ENCODE peak calls at places on chromosome 21, in four cellular contexts. One of them, this sample, is unnamed.

GRCh38 chr21:23384679-23385078 is 2222.6 kb downstream of the MRPL39 start:
- DNase-seq in HEK293T: no peak
- DNase-seq in lung: no peak
- DNase-seq in DMS 273 treated with DMSO at 0.1 percent for 48 hours: no peak
- DNase-seq in this sample: no peak

GRCh38 chr21:46149205-46149901 is 6.0 kb downstream of the FTCD start:
- DNase-seq in HEK293T: no peak
- DNase-seq in lung: no peak
- DNase-seq in DMS 273 treated with DMSO at 0.1 percent for 48 hours: no peak
- DNase-seq in this sample: peak; percentile 48

GRCh38 chr21:38343691-38344090 is 86.9 kb downstream of the KCNJ15 start:
- DNase-seq in HEK293T: no peak
- DNase-seq in lung: peak; percentile 90
- DNase-seq in DMS 273 treated with DMSO at 0.1 percent for 48 hours: no peak
- DNase-seq in this sample: peak; percentile 95

GRCh38 chr21:46667735-46668380 is 32.4 kb downstream of the PRMT2 start:
- DNase-seq in HEK293T: peak; percentile 56
- DNase-seq in lung: no peak
- DNase-seq in DMS 273 treated with DMSO at 0.1 percent for 48 hours: no peak
- DNase-seq in this sample: no peak

GRCh38 chr21:41966341-41966833 is 12.6 kb upstream of the C2CD2 start:
- DNase-seq in HEK293T: no peak
- DNase-seq in lung: no peak
- DNase-seq in DMS 273 treated with DMSO at 0.1 percent for 48 hours: no peak
- DNase-seq in this sample: no peak

GRCh38 chr21:44708866-44709425 is 2.4 kb downstream of the TSPEAR start:
- DNase-seq in HEK293T: no peak
- DNase-seq in lung: no peak
- DNase-seq in DMS 273 treated with DMSO at 0.1 percent for 48 hours: no peak
- DNase-seq in this sample: no peak

GRCh38 chr21:42199488-42200463 is 19.2 kb upstream of the ABCG1 start:
- DNase-seq in HEK293T: no peak
- DNase-seq in lung: no peak
- DNase-seq in DMS 273 treated with DMSO at 0.1 percent for 48 hours: no peak
- DNase-seq in this sample: no peak

GRCh38 chr21:15005391-15005790 is 59.4 kb downstream of the NRIP1 start:
- DNase-seq in HEK293T: no peak
- DNase-seq in lung: no peak
- DNase-seq in DMS 273 treated with DMSO at 0.1 percent for 48 hours: no peak
- DNase-seq in this sample: no peak

GRCh38 chr21:32009263-32009662 is 136.4 kb downstream of the HUNK start:
- DNase-seq in HEK293T: no peak
- DNase-seq in lung: no peak
- DNase-seq in DMS 273 treated with DMSO at 0.1 percent for 48 hours: no peak
- DNase-seq in this sample: no peak

GRCh38 chr21:37915941-37916794 is at the start of gene KCNJ6:
- DNase-seq in HEK293T: peak; percentile 83
- DNase-seq in lung: no peak
- DNase-seq in DMS 273 treated with DMSO at 0.1 percent for 48 hours: peak; percentile 23
- DNase-seq in this sample: no peak

GRCh38 chr21:42614811-42615342 is 38.5 kb upstream of the PDE9A start:
- DNase-seq in HEK293T: peak; percentile 39
- DNase-seq in lung: peak; percentile 62
- DNase-seq in DMS 273 treated with DMSO at 0.1 percent for 48 hours: no peak
- DNase-seq in this sample: no peak

GRCh38 chr21:34886554-34887385 is 162.3 kb downstream of the RUNX1 start:
- DNase-seq in HEK293T: no peak
- DNase-seq in lung: no peak
- DNase-seq in DMS 273 treated with DMSO at 0.1 percent for 48 hours: no peak
- DNase-seq in this sample: no peak

GRCh38 chr21:41583274-41583790 is 75.4 kb upstream of the TMPRSS2 start:
- DNase-seq in HEK293T: no peak
- DNase-seq in lung: peak; percentile 82
- DNase-seq in DMS 273 treated with DMSO at 0.1 percent for 48 hours: no peak
- DNase-seq in this sample: no peak

GRCh38 chr21:26849428-26850115 is 4.4 kb upstream of the ADAMTS1 start:
- DNase-seq in HEK293T: no peak
- DNase-seq in lung: no peak
- DNase-seq in DMS 273 treated with DMSO at 0.1 percent for 48 hours: no peak
- DNase-seq in this sample: no peak

GRCh38 chr21:44085491-44086321 is 21.5 kb upstream of the PWP2 start:
- DNase-seq in HEK293T: no peak
- DNase-seq in lung: no peak
- DNase-seq in DMS 273 treated with DMSO at 0.1 percent for 48 hours: no peak
- DNase-seq in this sample: no peak

GRCh38 chr21:25496825-25497482 is 110.3 kb downstream of the MRPL39 start:
- DNase-seq in HEK293T: no peak
- DNase-seq in lung: no peak
- DNase-seq in DMS 273 treated with DMSO at 0.1 percent for 48 hours: no peak
- DNase-seq in this sample: no peak

This sample was measured in tibial artery.